ENCODE peak calls at places on chromosomes 3 and 15, in seven cellular contexts. Q is lung; N is uterus; A is CD4-positive, alpha-beta memory T cell; E is sigmoid colon; L is effector memory CD4-positive, alpha-beta T cell; U is transverse colon. G is an unnamed sample.

GRCh38 chr15:100115711-100116090 is 226.1 kb downstream of the ADAMTS17 start:
- DNase-seq in Q (no peak), U (no peak), E (no peak), L (no peak), N (peak; percentile 45), A (no peak), G (no peak)

GRCh38 chr3:194282436-194283122 is 68.5 kb downstream of the CPN2 start:
- DNase-seq in A (no peak), Q (no peak), U (peak; percentile 6), E (peak; percentile 55), N (peak; percentile 6), L (no peak), G (no peak)

GRCh38 chr15:35107561-35107960 is 22.5 kb upstream of the NANOGP8 start:
- DNase-seq in N (no peak), L (no peak), U (no peak), A (no peak), E (no peak), Q (no peak), G (no peak)

GRCh38 chr3:29374255-29374654 is 93.4 kb downstream of the RBMS3 start:
- DNase-seq in Q (no peak), U (no peak), E (no peak), L (no peak), A (no peak), N (no peak), G (no peak)

GRCh38 chr3:99938270-99938955 is 120.8 kb downstream of the CMSS1 start:
- DNase-seq in A (no peak), N (no peak), Q (no peak), E (no peak), U (no peak), L (no peak), G (no peak)

GRCh38 chr3:58414538-58415197 is 19.0 kb downstream of the PDHB start:
- DNase-seq in Q (peak; percentile 61), A (peak; percentile 56), E (peak; percentile 72), U (peak; percentile 31), L (peak; percentile 7), N (peak; percentile 66), G (peak; percentile 74)

GRCh38 chr15:68609618-68610017 is 30.8 kb downstream of the CORO2B start:
- DNase-seq in A (no peak), E (peak; percentile 91), U (peak; percentile 14), Q (no peak), N (peak; percentile 88), L (no peak), G (peak; percentile 94)

GRCh38 chr3:112881891-112882290 is 35.2 kb upstream of the CD200R1L start:
- DNase-seq in Q (no peak), L (no peak), E (no peak), N (no peak), U (no peak), A (no peak), G (no peak)

GRCh38 chr3:123286308-123287023 is 84.7 kb downstream of the SEC22A start:
- DNase-seq in L (no peak), Q (peak; percentile 29), U (peak; percentile 21), A (peak; percentile 20), N (no peak), E (peak; percentile 57), G (no peak)

GRCh38 chr3:125168711-125169410 is 43.7 kb downstream of the SLC12A8 start:
- DNase-seq in L (no peak), A (no peak), Q (no peak), N (no peak), U (no peak), E (no peak), G (no peak)

GRCh38 chr15:68652141-68652540 is 73.3 kb downstream of the CORO2B start:
- DNase-seq in E (peak; percentile 54), Q (no peak), U (no peak), L (no peak), N (no peak), A (no peak), G (peak; percentile 38)

GRCh38 chr15:47570451-47570850 is 146.9 kb upstream of the SEMA6D start:
- DNase-seq in U (no peak), L (no peak), N (no peak), E (no peak), A (no peak), Q (no peak), G (no peak)

GRCh38 chr3:189237516-189237915 is 65.7 kb downstream of the TPRG1 start:
- DNase-seq in L (no peak), A (no peak), N (no peak), U (no peak), Q (no peak), E (no peak), G (no peak)

GRCh38 chr15:59997070-59997701 is 6.9 kb upstream of the FOXB1 start:
- DNase-seq in N (no peak), U (no peak), Q (no peak), L (no peak), A (peak; percentile 43), E (no peak), G (no peak)

GRCh38 chr3:10653241-10653640 is 147.9 kb upstream of the ATP2B2 start:
- DNase-seq in Q (no peak), L (no peak), U (no peak), N (no peak), A (no peak), E (no peak), G (no peak)

GRCh38 chr15:92400573-92400972 is 6.9 kb downstream of the ST8SIA2 start:
- DNase-seq in N (no peak), E (no peak), U (no peak), A (no peak), Q (no peak), L (no peak), G (no peak)

GRCh38 chr15:100307241-100307855 is 34.4 kb downstream of the ADAMTS17 start:
- DNase-seq in Q (no peak), E (no peak), L (no peak), A (no peak), N (no peak), U (no peak), G (no peak)

GRCh38 chr3:172869356-172869755 is 118.8 kb downstream of the ECT2 start:
- DNase-seq in Q (no peak), A (no peak), L (no peak), E (no peak), U (peak; percentile 18), N (peak; percentile 33), G (no peak)

GRCh38 chr15:42031211-42031915 is 10.5 kb upstream of the PLA2G4E start:
- DNase-seq in U (no peak), N (no peak), A (no peak), L (no peak), E (no peak), Q (no peak), G (peak; percentile 33)

GRCh38 chr3:190339130-190339529 is 16.9 kb upstream of the CLDN1 start:
- DNase-seq in L (no peak), Q (no peak), A (no peak), E (no peak), U (no peak), N (no peak), G (no peak)

GRCh38 chr3:99536555-99537314 is 101.7 kb upstream of the COL8A1 start:
- DNase-seq in Q (no peak), L (no peak), E (no peak), A (no peak), U (no peak), N (no peak), G (no peak)

GRCh38 chr3:39192490-39193092 is at the start of gene XIRP1:
- DNase-seq in E (no peak), A (no peak), N (no peak), Q (no peak), L (no peak), U (no peak), G (no peak)

GRCh38 chr3:71202848-71203390 is 380.6 kb downstream of the FOXP1 start:
- DNase-seq in A (no peak), L (no peak), E (no peak), N (no peak), Q (no peak), U (no peak), G (no peak)

GRCh38 chr3:71201939-71202338 is 381.6 kb downstream of the FOXP1 start:
- DNase-seq in L (no peak), Q (peak; percentile 58), E (peak; percentile 89), N (peak; percentile 77), A (no peak), U (peak; percentile 55), G (peak; percentile 88)

GRCh38 chr3:71206821-71207220 is 376.7 kb downstream of the FOXP1 start:
- DNase-seq in N (no peak), E (no peak), A (no peak), Q (no peak), U (no peak), L (no peak), G (no peak)

GRCh38 chr3:71206305-71206704 is 377.2 kb downstream of the FOXP1 start:
- DNase-seq in Q (no peak), E (no peak), N (no peak), U (no peak), A (no peak), L (no peak), G (no peak)

GRCh38 chr3:71203727-71204488 is 379.6 kb downstream of the FOXP1 start:
- DNase-seq in U (no peak), L (no peak), E (no peak), A (no peak), N (no peak), Q (no peak), G (no peak)
- H3K4me1 ChIP-seq in U (peaks cover 23% of the 10 kb centered on the region), L (no peaks in the 10 kb centered on the region), E (no peaks in the 10 kb centered on the region), A (peaks cover 5% of the 10 kb centered on the region), N (no peaks in the 10 kb centered on the region), Q (no peaks in the 10 kb centered on the region), G (peaks cover 11% of the 10 kb centered on the region)

GRCh38 chr15:64285150-64285549 is 70.8 kb downstream of the CSNK1G1 start:
- DNase-seq in N (no peak), Q (no peak), E (no peak), U (no peak), L (no peak), A (no peak), G (no peak)
- H3K27me3 ChIP-seq in N (no peaks in the 10 kb centered on the region), Q (no peaks in the 10 kb centered on the region), E (no peaks in the 10 kb centered on the region), U (no peaks in the 10 kb centered on the region), L (no peaks in the 10 kb centered on the region), A (no peaks in the 10 kb centered on the region), G (no peaks in the 10 kb centered on the region)

GRCh38 chr15:58951388-58952060 is 18.0 kb upstream of the SLTM start:
- DNase-seq in A (no peak), L (no peak), U (no peak), Q (no peak), E (no peak), N (no peak), G (no peak)
- H3K27ac ChIP-seq in A (no peak overlapping the region), L (no peak overlapping the region), U (no peak overlapping the region), Q (no peak overlapping the region), E (no peak overlapping the region), N (no peak overlapping the region), G (no peak overlapping the region)

GRCh38 chr3:133988631-133989161 is 41.0 kb downstream of the SLCO2A1 start:
- DNase-seq in E (peak; percentile 17), L (no peak), N (no peak), A (no peak), U (no peak), Q (no peak), G (no peak)
- H3K4me1 ChIP-seq in E (no peaks in the 10 kb centered on the region), L (no peaks in the 10 kb centered on the region), N (no peaks in the 10 kb centered on the region), A (no peaks in the 10 kb centered on the region), U (no peaks in the 10 kb centered on the region), Q (peaks cover 18% of the 10 kb centered on the region), G (no peaks in the 10 kb centered on the region)

G was measured in ascending aorta.